ENCODE peak calls at places on chromosomes 6 and 20, in nine cellular contexts. Z is RWPE1, Q is Kasumi-1, Y is uterus, W is NCI-H1048, I is AG04450, R is fibroblast of pulmonary artery, O is astrocyte of the spinal cord, U is RPMI8226. S is an unnamed sample.

GRCh38 chr6:43873806-43874714 is 104.0 kb downstream of the VEGFA start:
- DNase-seq in Z (no peak), Q (no peak), Y (no peak), W (no peak), I (no peak), R (no peak), O (no peak), U (no peak), S (no peak)

GRCh38 chr6:139173172-139173571 is 38.3 kb downstream of the HECA start:
- DNase-seq in Z (no peak), Q (no peak), Y (no peak), W (no peak), I (no peak), R (no peak), O (no peak), U (no peak), S (no peak)

GRCh38 chr6:43290353-43290904 is 7.6 kb upstream of the SLC22A7 start:
- DNase-seq in Z (no peak), Q (no peak), Y (no peak), W (no peak), I (no peak), R (no peak), O (no peak), U (no peak), S (no peak)

GRCh38 chr20:34570859-34571306 is 12.4 kb downstream of the MAP1LC3A start:
- DNase-seq in Z (no peak), Q (no peak), Y (no peak), W (no peak), I (no peak), R (peak), O (peak), U (no peak), S (peak)

GRCh38 chr20:19566226-19566960 is 191.7 kb upstream of the RIN2 start:
- DNase-seq in Z (no peak), Q (no peak), Y (no peak), W (no peak), I (no peak), R (peak), O (peak), U (no peak), S (peak)

GRCh38 chr6:34305982-34306702 is 57.3 kb upstream of the SMIM29 start:
- DNase-seq in Z (no peak), Q (no peak), Y (peak), W (no peak), I (no peak), R (peak), O (peak), U (no peak), S (peak)

GRCh38 chr6:79928478-79928998 is 18.8 kb downstream of the ELOVL4 start:
- DNase-seq in Z (no peak), Q (no peak), Y (no peak), W (no peak), I (no peak), R (no peak), O (no peak), U (no peak), S (no peak)

GRCh38 chr6:13248053-13248452 is 80.3 kb downstream of the TBC1D7 start:
- DNase-seq in Z (peak), Q (no peak), Y (no peak), W (no peak), I (peak), R (peak), O (peak), U (no peak), S (peak)

GRCh38 chr6:21634582-21634981 is 41.0 kb downstream of the SOX4 start:
- DNase-seq in Z (peak), Q (no peak), Y (no peak), W (no peak), I (peak), R (peak), O (peak), U (no peak), S (peak)

GRCh38 chr6:145483191-145483996 is 251.9 kb downstream of the EPM2A start:
- DNase-seq in Z (peak), Q (no peak), Y (no peak), W (no peak), I (no peak), R (peak), O (peak), U (no peak), S (no peak)

GRCh38 chr6:163841326-163841725 is 426.8 kb downstream of the QKI start:
- DNase-seq in Z (peak), Q (no peak), Y (no peak), W (no peak), I (no peak), R (no peak), O (no peak), U (no peak), S (no peak)

GRCh38 chr20:15708984-15709598 is 864.2 kb downstream of the KIF16B start:
- DNase-seq in Z (no peak), Q (peak), Y (no peak), W (no peak), I (no peak), R (peak), O (no peak), U (peak), S (peak)

GRCh38 chr6:39078695-39079094 is 30.1 kb downstream of the GLP1R start:
- DNase-seq in Z (no peak), Q (no peak), Y (no peak), W (no peak), I (no peak), R (no peak), O (no peak), U (no peak), S (no peak)

GRCh38 chr6:107154131-107154906 is 39.0 kb upstream of the BEND3 start:
- DNase-seq in Z (no peak), Q (no peak), Y (no peak), W (no peak), I (no peak), R (no peak), O (peak), U (no peak), S (peak)

GRCh38 chr6:79544939-79545450 is 7.8 kb upstream of the LCA5 start:
- DNase-seq in Z (peak), Q (peak), Y (peak), W (peak), I (peak), R (peak), O (peak), U (peak), S (peak)

GRCh38 chr20:49824206-49824605 is 11.6 kb downstream of the SLC9A8 start:
- DNase-seq in Z (no peak), Q (no peak), Y (no peak), W (no peak), I (no peak), R (no peak), O (no peak), U (no peak), S (peak)

GRCh38 chr6:118581489-118581959 is 33.4 kb downstream of the PLN start:
- DNase-seq in Z (peak), Q (peak), Y (no peak), W (no peak), I (no peak), R (peak), O (peak), U (no peak), S (peak)

GRCh38 chr20:47225458-47225857 is 131.0 kb downstream of the ZMYND8 start:
- DNase-seq in Z (no peak), Q (no peak), Y (no peak), W (no peak), I (no peak), R (no peak), O (no peak), U (no peak), S (no peak)

GRCh38 chr20:40961176-40961575 is 67.4 kb upstream of the TOP1 start:
- DNase-seq in Z (no peak), Q (no peak), Y (no peak), W (no peak), I (no peak), R (no peak), O (no peak), U (no peak), S (no peak)

GRCh38 chr6:7541175-7542064 is at the start of gene DSP:
- DNase-seq in Z (peak), Q (no peak), Y (no peak), W (peak), I (no peak), R (no peak), O (peak), U (peak), S (no peak)

GRCh38 chr6:35185302-35185681 is 28.5 kb upstream of the SCUBE3 start:
- DNase-seq in Z (peak), Q (no peak), Y (no peak), W (no peak), I (no peak), R (peak), O (peak), U (no peak), S (peak)

GRCh38 chr20:63628246-63628975 is 1.5 kb upstream of the GMEB2 start:
- DNase-seq in Z (peak), Q (peak), Y (peak), W (peak), I (peak), R (peak), O (peak), U (peak), S (peak)

GRCh38 chr6:159988983-159989454 is 20.1 kb downstream of the IGF2R start:
- DNase-seq in Z (no peak), Q (peak), Y (no peak), W (no peak), I (no peak), R (peak), O (peak), U (peak), S (peak)

GRCh38 chr6:169212436-169212835 is 41.2 kb downstream of the THBS2 start:
- DNase-seq in Z (no peak), Q (no peak), Y (no peak), W (no peak), I (no peak), R (peak), O (peak), U (no peak), S (no peak)

GRCh38 chr6:164616917-164617524 is 692.4 kb downstream of the C6orf118 start:
- DNase-seq in Z (no peak), Q (no peak), Y (no peak), W (no peak), I (no peak), R (no peak), O (no peak), U (no peak), S (no peak)

GRCh38 chr20:8524716-8525343 is 392.8 kb downstream of the PLCB1 start:
- DNase-seq in Z (no peak), Q (no peak), Y (no peak), W (no peak), I (no peak), R (no peak), O (no peak), U (no peak), S (no peak)

GRCh38 chr20:61710108-61710507 is 355.6 kb downstream of the TAF4 start:
- DNase-seq in Z (no peak), Q (no peak), Y (no peak), W (no peak), I (no peak), R (no peak), O (no peak), U (no peak), S (no peak)

GRCh38 chr6:91716361-91716760 is 1129.5 kb upstream of the MAP3K7 start:
- DNase-seq in Z (no peak), Q (no peak), Y (no peak), W (no peak), I (no peak), R (no peak), O (peak), U (no peak), S (peak)

GRCh38 chr20:23244916-23245552 is 105.6 kb upstream of the NXT1 start:
- DNase-seq in Z (no peak), Q (no peak), Y (no peak), W (no peak), I (no peak), R (no peak), O (no peak), U (no peak), S (no peak)

S was measured in fibroblast of lung.